ENCODE peak calls at places on chromosomes 1 and 21, in four cellular contexts. T is heart left ventricle, I is uterus, A is NB4. Y is an unnamed sample.

GRCh38 chr1:156251527-156251926 is 3.7 kb upstream of the PAQR6 start:
- DNase-seq in T (peak), I (no peak), A (peak), Y (no peak)

GRCh38 chr1:34682452-34683223 is 72.2 kb upstream of the GJB5 start:
- DNase-seq in T (no peak), I (no peak), A (no peak), Y (no peak)

GRCh38 chr21:31248598-31248997 is 95.5 kb downstream of the TIAM1 start:
- DNase-seq in T (no peak), I (no peak), A (no peak), Y (no peak)

GRCh38 chr1:34235594-34235993 is 58.9 kb downstream of the C1orf94 start:
- DNase-seq in T (no peak), I (no peak), A (no peak), Y (no peak)

GRCh38 chr1:61135286-61135685 is 52.9 kb downstream of the NFIA start:
- DNase-seq in T (no peak), I (no peak), A (no peak), Y (no peak)

GRCh38 chr1:114691061-114691460 is 4.3 kb downstream of the AMPD1 start:
- DNase-seq in A (no peak), I (no peak), T (no peak), Y (no peak)

GRCh38 chr1:237769916-237770315 is 120.8 kb downstream of the ZP4 start:
- DNase-seq in A (no peak), T (no peak), I (no peak), Y (no peak)

GRCh38 chr21:33993286-33994231 is 78.0 kb upstream of the ATP5PO start:
- DNase-seq in A (peak), T (peak), I (no peak), Y (no peak)

GRCh38 chr1:87024936-87025537 is 110.6 kb downstream of the HS2ST1 start:
- DNase-seq in A (peak), T (no peak), I (no peak), Y (no peak)

GRCh38 chr1:186566140-186566850 is 105.4 kb upstream of the PDC start:
- DNase-seq in A (no peak), I (no peak), T (no peak), Y (no peak)

GRCh38 chr1:169890761-169891538 is 2.7 kb downstream of the SCYL3 start:
- DNase-seq in I (no peak), T (no peak), A (peak), Y (peak)

GRCh38 chr1:207155018-207155417 is 51.0 kb downstream of the C4BPA start:
- DNase-seq in T (no peak), I (no peak), A (peak), Y (no peak)

GRCh38 chr1:26853156-26853555 is 9.8 kb upstream of the SFN start:
- DNase-seq in A (peak), I (peak), T (peak), Y (peak)

GRCh38 chr1:46333300-46334029 is 7.1 kb upstream of the NSUN4 start:
- DNase-seq in I (no peak), T (no peak), A (peak), Y (no peak)

GRCh38 chr1:51303751-51304196 is 26.6 kb downstream of the TTC39A start:
- DNase-seq in A (no peak), I (no peak), T (no peak), Y (no peak)

GRCh38 chr1:51302270-51302669 is 28.1 kb downstream of the TTC39A start:
- DNase-seq in I (no peak), A (no peak), T (no peak), Y (no peak)

GRCh38 chr1:51303315-51303714 is 27.0 kb downstream of the TTC39A start:
- DNase-seq in I (no peak), T (no peak), A (no peak), Y (no peak)

GRCh38 chr1:51301844-51302162 is 28.6 kb downstream of the TTC39A start:
- DNase-seq in I (no peak), A (no peak), T (no peak), Y (no peak)

GRCh38 chr1:51302746-51303145 is 27.6 kb downstream of the TTC39A start:
- DNase-seq in T (no peak), A (no peak), I (no peak), Y (no peak)
- TF ChIP-seq POLR2A in T (no peak), A (no peak), I (no peak), Y (no peak)

GRCh38 chr1:246516126-246516525 is 9.0 kb upstream of the SMYD3 start:
- DNase-seq in I (no peak), T (no peak), A (no peak), Y (peak)
- H3K4me3 ChIP-seq in I (no peak), T (no peak), A (no peak), Y (no peak)

DNA sequence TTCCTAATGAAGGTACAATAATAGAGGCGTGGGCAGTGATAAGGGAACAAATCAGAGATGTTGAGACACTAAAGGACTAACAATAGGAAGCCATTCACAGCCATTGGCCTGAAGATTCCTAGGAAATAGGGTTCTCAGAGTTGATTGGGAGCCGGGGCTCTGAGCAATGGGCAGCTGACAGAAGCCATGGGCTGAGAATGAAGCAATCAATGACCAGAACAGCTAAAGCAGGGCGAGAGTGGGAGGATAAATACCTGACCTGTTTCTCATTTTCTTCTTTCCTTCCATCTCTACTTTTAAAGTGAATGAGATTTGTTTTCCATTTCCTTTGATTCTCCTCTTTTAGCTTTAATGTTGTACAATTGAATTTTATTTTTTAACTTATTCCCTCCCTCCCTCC is 774.7 kb upstream of the ADGRL4 start:
- DNase-seq in I (no peak), T (no peak), A (no peak), Y (no peak)
- TF ChIP-seq CTCF in I (no peak), T (no peak), A (no peak), Y (no peak)

GRCh38 chr1:85583355-85584263 is 3.0 kb downstream of the CCN1 start:
- DNase-seq in T (no peak), I (no peak), A (no peak), Y (no peak)
- TF ChIP-seq POLR2A in T (no peak), I (no peak), A (no peak), Y (no peak)

GRCh38 chr1:66533804-66534745 is at the start of gene SGIP1:
- DNase-seq in A (no peak), I (peak), T (peak), Y (peak)
- H3K4me3 ChIP-seq in A (no peak), I (peak), T (peak), Y (peak)

Y was measured in lower leg skin.